ENCODE peak calls at places on chromosomes 6 and 20, in ten cellular contexts. One of them, this sample, is unnamed. For H3K36me3, the result is how much of the 10 kb centered on the place peaks cover.

GRCh38 chr6:141229296-141229695 is 903.4 kb upstream of the GJE1 start:
- DNase-seq in GM23338: no peak
- DNase-seq in SK-N-SH: no peak
- DNase-seq in sigmoid colon: no peak
- DNase-seq in stomach: no peak
- DNase-seq in transverse colon: no peak
- DNase-seq in spleen: no peak
- DNase-seq in Panc1: no peak
- DNase-seq in prostate gland: no peak
- DNase-seq in HCT116: no peak
- DNase-seq in this sample: no peak

GRCh38 chr20:62482970-62483369 is 7.2 kb upstream of the GATA5 start:
- DNase-seq in GM23338: no peak
- DNase-seq in SK-N-SH: no peak
- DNase-seq in sigmoid colon: no peak
- DNase-seq in stomach: no peak
- DNase-seq in transverse colon: no peak
- DNase-seq in spleen: no peak
- DNase-seq in Panc1: no peak
- DNase-seq in prostate gland: no peak
- DNase-seq in HCT116: no peak
- DNase-seq in this sample: no peak

GRCh38 chr20:49545572-49545971 is 22.4 kb downstream of the PTGIS start:
- DNase-seq in GM23338: peak
- DNase-seq in SK-N-SH: no peak
- DNase-seq in sigmoid colon: no peak
- DNase-seq in stomach: no peak
- DNase-seq in transverse colon: no peak
- DNase-seq in spleen: no peak
- DNase-seq in Panc1: no peak
- DNase-seq in prostate gland: no peak
- DNase-seq in HCT116: no peak
- DNase-seq in this sample: no peak

GRCh38 chr20:3000852-3001523 is 42.4 kb upstream of the GNRH2 start:
- DNase-seq in GM23338: peak
- DNase-seq in SK-N-SH: peak
- DNase-seq in sigmoid colon: no peak
- DNase-seq in stomach: no peak
- DNase-seq in transverse colon: no peak
- DNase-seq in spleen: no peak
- DNase-seq in Panc1: no peak
- DNase-seq in prostate gland: no peak
- DNase-seq in HCT116: peak
- DNase-seq in this sample: no peak

GRCh38 chr6:144343736-144344428 is 58.7 kb downstream of the UTRN start:
- DNase-seq in GM23338: peak
- DNase-seq in SK-N-SH: no peak
- DNase-seq in sigmoid colon: no peak
- DNase-seq in stomach: peak
- DNase-seq in transverse colon: peak
- DNase-seq in spleen: peak
- DNase-seq in Panc1: no peak
- DNase-seq in prostate gland: no peak
- DNase-seq in HCT116: no peak
- DNase-seq in this sample: no peak

GRCh38 chr20:62949153-62949821 is 3.2 kb upstream of the SLC17A9 start:
- DNase-seq in GM23338: no peak
- DNase-seq in SK-N-SH: no peak
- DNase-seq in sigmoid colon: peak
- DNase-seq in stomach: no peak
- DNase-seq in transverse colon: no peak
- DNase-seq in spleen: peak
- DNase-seq in Panc1: no peak
- DNase-seq in prostate gland: no peak
- DNase-seq in HCT116: no peak
- DNase-seq in this sample: no peak

GRCh38 chr20:9359561-9360308 is 154.7 kb upstream of the LAMP5 start:
- DNase-seq in GM23338: peak
- DNase-seq in SK-N-SH: peak
- DNase-seq in sigmoid colon: peak
- DNase-seq in stomach: peak
- DNase-seq in transverse colon: peak
- DNase-seq in spleen: no peak
- DNase-seq in Panc1: peak
- DNase-seq in prostate gland: peak
- DNase-seq in HCT116: peak
- DNase-seq in this sample: no peak

GRCh38 chr6:52577778-52578473 is 1.1 kb upstream of the TRAM2 start:
- DNase-seq in GM23338: no peak
- DNase-seq in SK-N-SH: no peak
- DNase-seq in sigmoid colon: no peak
- DNase-seq in stomach: no peak
- DNase-seq in transverse colon: no peak
- DNase-seq in spleen: no peak
- DNase-seq in Panc1: no peak
- DNase-seq in prostate gland: no peak
- DNase-seq in HCT116: no peak
- DNase-seq in this sample: no peak

GRCh38 chr6:170113141-170113540 is 177.7 kb downstream of the DLL1 start:
- DNase-seq in GM23338: no peak
- DNase-seq in SK-N-SH: no peak
- DNase-seq in sigmoid colon: peak
- DNase-seq in stomach: peak
- DNase-seq in transverse colon: no peak
- DNase-seq in spleen: peak
- DNase-seq in Panc1: no peak
- DNase-seq in prostate gland: no peak
- DNase-seq in HCT116: no peak
- DNase-seq in this sample: peak

GRCh38 chr6:37992749-37993148 is 173.2 kb downstream of the ZFAND3 start:
- DNase-seq in GM23338: no peak
- DNase-seq in SK-N-SH: no peak
- DNase-seq in sigmoid colon: no peak
- DNase-seq in stomach: no peak
- DNase-seq in transverse colon: no peak
- DNase-seq in spleen: no peak
- DNase-seq in Panc1: no peak
- DNase-seq in prostate gland: no peak
- DNase-seq in HCT116: no peak
- DNase-seq in this sample: no peak

GRCh38 chr6:37994238-37994637 is 174.7 kb downstream of the ZFAND3 start:
- DNase-seq in GM23338: peak
- DNase-seq in SK-N-SH: no peak
- DNase-seq in sigmoid colon: no peak
- DNase-seq in stomach: no peak
- DNase-seq in transverse colon: no peak
- DNase-seq in spleen: no peak
- DNase-seq in Panc1: no peak
- DNase-seq in prostate gland: no peak
- DNase-seq in HCT116: no peak
- DNase-seq in this sample: no peak

GRCh38 chr6:37993596-37993995 is 174.1 kb downstream of the ZFAND3 start:
- DNase-seq in GM23338: no peak
- DNase-seq in SK-N-SH: no peak
- DNase-seq in sigmoid colon: no peak
- DNase-seq in stomach: no peak
- DNase-seq in transverse colon: no peak
- DNase-seq in spleen: no peak
- DNase-seq in Panc1: no peak
- DNase-seq in prostate gland: no peak
- DNase-seq in HCT116: no peak
- DNase-seq in this sample: no peak

DNA sequence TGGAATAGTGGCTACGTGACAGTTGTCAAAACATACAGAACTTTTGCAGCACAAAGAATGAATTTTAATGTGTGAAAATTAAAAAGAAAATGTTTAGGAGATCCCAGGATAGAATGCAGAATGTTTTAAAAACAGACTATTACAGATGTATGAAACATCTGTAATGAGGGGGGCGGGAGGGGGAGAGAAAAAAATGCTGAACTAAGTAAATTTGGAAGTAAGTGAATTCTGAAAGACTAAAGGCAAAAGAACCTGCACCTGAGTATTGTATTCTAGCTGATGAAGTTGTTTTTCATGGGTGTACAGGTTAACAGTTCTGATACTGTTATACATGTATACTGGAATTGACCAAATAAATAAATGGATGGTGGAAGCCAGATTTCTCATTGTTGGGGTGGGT is 178.8 kb downstream of the ZFAND3 start:
- DNase-seq in GM23338: no peak
- DNase-seq in SK-N-SH: no peak
- DNase-seq in sigmoid colon: no peak
- DNase-seq in stomach: no peak
- DNase-seq in transverse colon: no peak
- DNase-seq in spleen: no peak
- DNase-seq in Panc1: no peak
- DNase-seq in prostate gland: no peak
- DNase-seq in HCT116: no peak
- DNase-seq in this sample: no peak
- TF ChIP-seq CTCF in GM23338: no peak
- TF ChIP-seq CTCF in SK-N-SH: no peak
- TF ChIP-seq CTCF in sigmoid colon: no peak
- TF ChIP-seq CTCF in stomach: no peak
- TF ChIP-seq CTCF in transverse colon: no peak
- TF ChIP-seq CTCF in spleen: no peak
- TF ChIP-seq CTCF in Panc1: no peak
- TF ChIP-seq CTCF in prostate gland: no peak
- TF ChIP-seq CTCF in HCT116: no peak
- TF ChIP-seq CTCF in this sample: no peak

DNA sequence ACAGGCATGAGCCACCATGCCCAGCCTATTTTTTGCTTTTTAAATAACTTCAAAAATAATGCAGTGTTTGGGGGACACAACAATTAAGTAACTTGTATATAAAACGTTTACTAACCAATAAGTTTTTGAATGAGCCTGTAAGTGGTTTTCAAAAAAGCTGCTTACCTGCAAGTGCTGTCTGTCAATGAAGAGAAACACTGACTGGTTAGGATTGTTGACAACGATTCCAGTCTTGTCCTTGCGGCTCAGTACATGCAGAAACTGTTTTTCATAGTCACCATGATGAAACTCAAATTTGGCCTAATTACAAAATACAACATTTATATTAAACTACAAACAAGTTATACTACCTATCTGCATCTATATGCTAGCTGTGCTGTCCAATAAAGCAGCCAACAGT is 10.3 kb downstream of the C6orf62 start:
- DNase-seq in GM23338: no peak
- DNase-seq in SK-N-SH: no peak
- DNase-seq in sigmoid colon: no peak
- DNase-seq in stomach: no peak
- DNase-seq in transverse colon: no peak
- DNase-seq in spleen: no peak
- DNase-seq in Panc1: no peak
- DNase-seq in prostate gland: no peak
- DNase-seq in HCT116: no peak
- DNase-seq in this sample: no peak
- H3K36me3 ChIP-seq in GM23338: half or more
- H3K36me3 ChIP-seq in SK-N-SH: half or more
- H3K36me3 ChIP-seq in sigmoid colon: under half
- H3K36me3 ChIP-seq in stomach: half or more
- H3K36me3 ChIP-seq in transverse colon: under half
- H3K36me3 ChIP-seq in spleen: half or more
- H3K36me3 ChIP-seq in Panc1: half or more
- H3K36me3 ChIP-seq in prostate gland: under half
- H3K36me3 ChIP-seq in HCT116: half or more
- H3K36me3 ChIP-seq in this sample: half or more

GRCh38 chr20:17557675-17558006 is 12.2 kb upstream of the DSTN start:
- DNase-seq in GM23338: no peak
- DNase-seq in SK-N-SH: no peak
- DNase-seq in sigmoid colon: no peak
- DNase-seq in stomach: peak
- DNase-seq in transverse colon: peak
- DNase-seq in spleen: no peak
- DNase-seq in Panc1: no peak
- DNase-seq in prostate gland: peak
- DNase-seq in HCT116: peak
- DNase-seq in this sample: no peak

GRCh38 chr20:17558941-17559304 is 11.0 kb upstream of the DSTN start:
- DNase-seq in GM23338: no peak
- DNase-seq in SK-N-SH: no peak
- DNase-seq in sigmoid colon: no peak
- DNase-seq in stomach: no peak
- DNase-seq in transverse colon: no peak
- DNase-seq in spleen: no peak
- DNase-seq in Panc1: no peak
- DNase-seq in prostate gland: no peak
- DNase-seq in HCT116: no peak
- DNase-seq in this sample: no peak

GRCh38 chr20:17556842-17557674 is 12.8 kb upstream of the DSTN start:
- DNase-seq in GM23338: no peak
- DNase-seq in SK-N-SH: peak
- DNase-seq in sigmoid colon: peak
- DNase-seq in stomach: peak
- DNase-seq in transverse colon: peak
- DNase-seq in spleen: no peak
- DNase-seq in Panc1: no peak
- DNase-seq in prostate gland: peak
- DNase-seq in HCT116: no peak
- DNase-seq in this sample: peak

GRCh38 chr20:17559338-17559737 is 10.5 kb upstream of the DSTN start:
- DNase-seq in GM23338: no peak
- DNase-seq in SK-N-SH: no peak
- DNase-seq in sigmoid colon: no peak
- DNase-seq in stomach: no peak
- DNase-seq in transverse colon: no peak
- DNase-seq in spleen: no peak
- DNase-seq in Panc1: no peak
- DNase-seq in prostate gland: no peak
- DNase-seq in HCT116: no peak
- DNase-seq in this sample: no peak

GRCh38 chr20:17558154-17558940 is 11.5 kb upstream of the DSTN start:
- DNase-seq in GM23338: peak
- DNase-seq in SK-N-SH: no peak
- DNase-seq in sigmoid colon: peak
- DNase-seq in stomach: peak
- DNase-seq in transverse colon: peak
- DNase-seq in spleen: no peak
- DNase-seq in Panc1: peak
- DNase-seq in prostate gland: peak
- DNase-seq in HCT116: peak
- DNase-seq in this sample: no peak
- TF ChIP-seq POLR2AphosphoS5 in GM23338: no peak
- TF ChIP-seq POLR2AphosphoS5 in SK-N-SH: peak
- TF ChIP-seq POLR2AphosphoS5 in sigmoid colon: peak
- TF ChIP-seq POLR2AphosphoS5 in stomach: peak
- TF ChIP-seq POLR2AphosphoS5 in transverse colon: peak
- TF ChIP-seq POLR2AphosphoS5 in spleen: no peak
- TF ChIP-seq POLR2AphosphoS5 in Panc1: no peak
- TF ChIP-seq POLR2AphosphoS5 in prostate gland: peak
- TF ChIP-seq POLR2AphosphoS5 in HCT116: peak
- TF ChIP-seq POLR2AphosphoS5 in this sample: peak

DNA sequence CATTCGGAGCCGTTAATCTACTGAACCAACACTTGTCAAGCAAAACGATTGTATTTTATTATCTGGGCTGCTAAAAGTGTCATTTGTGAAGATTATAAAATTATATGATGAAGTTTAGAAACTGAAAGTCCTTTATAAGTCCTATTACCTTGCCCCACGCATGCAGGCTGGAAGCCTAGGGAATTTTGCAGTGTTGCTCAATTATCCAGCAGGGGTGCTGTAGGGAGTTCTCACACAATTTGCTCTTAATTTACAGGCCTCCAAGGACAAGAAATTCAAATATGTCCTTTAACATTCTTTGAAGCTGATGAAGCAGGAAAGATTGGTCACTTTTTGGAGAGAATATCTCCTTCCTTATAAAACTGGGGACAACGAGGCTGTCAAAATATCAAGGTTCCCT is 368.9 kb downstream of the LMBRD1 start:
- DNase-seq in GM23338: peak
- DNase-seq in SK-N-SH: no peak
- DNase-seq in sigmoid colon: no peak
- DNase-seq in stomach: no peak
- DNase-seq in transverse colon: no peak
- DNase-seq in spleen: no peak
- DNase-seq in Panc1: no peak
- DNase-seq in prostate gland: no peak
- DNase-seq in HCT116: no peak
- DNase-seq in this sample: no peak
- TF ChIP-seq CTCF in GM23338: peak
- TF ChIP-seq CTCF in SK-N-SH: no peak
- TF ChIP-seq CTCF in sigmoid colon: no peak
- TF ChIP-seq CTCF in stomach: no peak
- TF ChIP-seq CTCF in transverse colon: no peak
- TF ChIP-seq CTCF in spleen: no peak
- TF ChIP-seq CTCF in Panc1: peak
- TF ChIP-seq CTCF in prostate gland: no peak
- TF ChIP-seq CTCF in HCT116: no peak
- TF ChIP-seq CTCF in this sample: no peak